ENCODE peak calls at places on chromosome X, in eight cellular contexts. One of them, this sample, is unnamed. For H3K9me3 and H3K4me1, the result is how much of the 10 kb centered on the place peaks cover.

GRCh38 chrX:104659037-104659744 is 93.2 kb downstream of the IL1RAPL2 start:
- DNase-seq in GM23248: no peak
- DNase-seq in aorta: no peak
- DNase-seq in sigmoid colon: no peak
- DNase-seq in lower lobe of right lung: no peak
- DNase-seq in transverse colon: no peak
- DNase-seq in tibial artery: no peak
- DNase-seq in esophagus squamous epithelium: no peak
- DNase-seq in this sample: no peak

GRCh38 chrX:113522814-113523213 is 682.2 kb upstream of the AMOT start:
- DNase-seq in GM23248: no peak
- DNase-seq in aorta: no peak
- DNase-seq in sigmoid colon: no peak
- DNase-seq in lower lobe of right lung: no peak
- DNase-seq in transverse colon: no peak
- DNase-seq in tibial artery: no peak
- DNase-seq in esophagus squamous epithelium: no peak
- DNase-seq in this sample: no peak

GRCh38 chrX:82765806-82766205 is 742.3 kb upstream of the POU3F4 start:
- DNase-seq in GM23248: no peak
- DNase-seq in aorta: no peak
- DNase-seq in sigmoid colon: no peak
- DNase-seq in lower lobe of right lung: no peak
- DNase-seq in transverse colon: no peak
- DNase-seq in tibial artery: no peak
- DNase-seq in esophagus squamous epithelium: no peak
- DNase-seq in this sample: no peak

GRCh38 chrX:84187501-84188319 is at the start of gene RPS6KA6:
- DNase-seq in GM23248: peak
- DNase-seq in aorta: peak
- DNase-seq in sigmoid colon: peak
- DNase-seq in lower lobe of right lung: peak
- DNase-seq in transverse colon: peak
- DNase-seq in tibial artery: peak
- DNase-seq in esophagus squamous epithelium: no peak
- DNase-seq in this sample: peak

GRCh38 chrX:148382983-148383382 is 117.4 kb upstream of the AFF2 start:
- DNase-seq in GM23248: no peak
- DNase-seq in aorta: no peak
- DNase-seq in sigmoid colon: no peak
- DNase-seq in lower lobe of right lung: no peak
- DNase-seq in transverse colon: no peak
- DNase-seq in tibial artery: no peak
- DNase-seq in esophagus squamous epithelium: no peak
- DNase-seq in this sample: no peak

GRCh38 chrX:31931225-31931624 is 859.4 kb upstream of the FTHL17 start:
- DNase-seq in GM23248: peak
- DNase-seq in aorta: no peak
- DNase-seq in sigmoid colon: no peak
- DNase-seq in lower lobe of right lung: no peak
- DNase-seq in transverse colon: no peak
- DNase-seq in tibial artery: no peak
- DNase-seq in esophagus squamous epithelium: no peak
- DNase-seq in this sample: no peak

GRCh38 chrX:135416546-135416945 is 5.2 kb upstream of the SMIM10L2A start:
- DNase-seq in GM23248: no peak
- DNase-seq in aorta: no peak
- DNase-seq in sigmoid colon: no peak
- DNase-seq in lower lobe of right lung: no peak
- DNase-seq in transverse colon: no peak
- DNase-seq in tibial artery: no peak
- DNase-seq in esophagus squamous epithelium: no peak
- DNase-seq in this sample: no peak

GRCh38 chrX:43557792-43558191 is 98.3 kb upstream of the MAOA start:
- DNase-seq in GM23248: peak
- DNase-seq in aorta: no peak
- DNase-seq in sigmoid colon: peak
- DNase-seq in lower lobe of right lung: peak
- DNase-seq in transverse colon: peak
- DNase-seq in tibial artery: no peak
- DNase-seq in esophagus squamous epithelium: no peak
- DNase-seq in this sample: peak

GRCh38 chrX:7706032-7706431 is 136.9 kb upstream of the VCX start:
- DNase-seq in GM23248: peak
- DNase-seq in aorta: no peak
- DNase-seq in sigmoid colon: no peak
- DNase-seq in lower lobe of right lung: no peak
- DNase-seq in transverse colon: no peak
- DNase-seq in tibial artery: no peak
- DNase-seq in esophagus squamous epithelium: no peak
- DNase-seq in this sample: no peak

GRCh38 chrX:108224218-108224617 is 132.6 kb downstream of the ATG4A start:
- DNase-seq in GM23248: no peak
- DNase-seq in aorta: no peak
- DNase-seq in sigmoid colon: no peak
- DNase-seq in lower lobe of right lung: no peak
- DNase-seq in transverse colon: no peak
- DNase-seq in tibial artery: no peak
- DNase-seq in esophagus squamous epithelium: no peak
- DNase-seq in this sample: no peak

GRCh38 chrX:11611161-11611560 is 54.6 kb downstream of the ARHGAP6 start:
- DNase-seq in GM23248: no peak
- DNase-seq in aorta: no peak
- DNase-seq in sigmoid colon: no peak
- DNase-seq in lower lobe of right lung: no peak
- DNase-seq in transverse colon: no peak
- DNase-seq in tibial artery: no peak
- DNase-seq in esophagus squamous epithelium: no peak
- DNase-seq in this sample: no peak

GRCh38 chrX:130245441-130245840 is 23.3 kb downstream of the ZNF280C start:
- DNase-seq in GM23248: peak
- DNase-seq in aorta: no peak
- DNase-seq in sigmoid colon: no peak
- DNase-seq in lower lobe of right lung: no peak
- DNase-seq in transverse colon: no peak
- DNase-seq in tibial artery: no peak
- DNase-seq in esophagus squamous epithelium: no peak
- DNase-seq in this sample: no peak

GRCh38 chrX:47644557-47645091 is 5.7 kb downstream of the ELK1 start:
- DNase-seq in GM23248: peak
- DNase-seq in aorta: no peak
- DNase-seq in sigmoid colon: no peak
- DNase-seq in lower lobe of right lung: no peak
- DNase-seq in transverse colon: no peak
- DNase-seq in tibial artery: no peak
- DNase-seq in esophagus squamous epithelium: no peak
- DNase-seq in this sample: no peak

GRCh38 chrX:40157228-40158035 is 59.7 kb upstream of the BCOR start:
- DNase-seq in GM23248: no peak
- DNase-seq in aorta: no peak
- DNase-seq in sigmoid colon: no peak
- DNase-seq in lower lobe of right lung: no peak
- DNase-seq in transverse colon: no peak
- DNase-seq in tibial artery: no peak
- DNase-seq in esophagus squamous epithelium: no peak
- DNase-seq in this sample: no peak
- H3K4me3 ChIP-seq in GM23248: peak
- H3K4me3 ChIP-seq in aorta: peak
- H3K4me3 ChIP-seq in sigmoid colon: peak
- H3K4me3 ChIP-seq in lower lobe of right lung: peak
- H3K4me3 ChIP-seq in transverse colon: peak
- H3K4me3 ChIP-seq in tibial artery: peak
- H3K4me3 ChIP-seq in esophagus squamous epithelium: peak
- H3K4me3 ChIP-seq in this sample: peak

DNA sequence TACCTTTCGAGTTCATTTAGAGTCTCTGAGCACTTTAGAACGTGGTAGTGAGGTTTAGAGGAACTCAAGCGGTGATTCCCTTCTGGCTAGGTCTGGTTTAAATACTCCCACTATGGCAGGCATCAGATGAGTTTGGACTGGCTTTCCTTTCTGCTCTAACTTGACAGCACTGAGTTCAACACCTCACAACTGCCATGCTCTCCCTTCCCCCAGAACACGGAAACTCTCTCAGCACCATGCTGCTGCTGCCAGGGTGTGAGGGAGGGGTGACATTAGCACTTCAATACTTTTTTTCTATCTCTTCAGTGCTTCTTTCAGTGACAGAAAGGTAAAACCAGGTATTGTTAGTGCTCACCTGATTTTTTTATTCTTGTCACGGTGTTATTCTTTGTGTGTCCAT is 234.5 kb upstream of the AGTR2 start:
- DNase-seq in GM23248: no peak
- DNase-seq in aorta: no peak
- DNase-seq in sigmoid colon: no peak
- DNase-seq in lower lobe of right lung: no peak
- DNase-seq in transverse colon: no peak
- DNase-seq in tibial artery: no peak
- DNase-seq in esophagus squamous epithelium: no peak
- DNase-seq in this sample: no peak
- H3K9me3 ChIP-seq in GM23248: under half
- H3K9me3 ChIP-seq in aorta: under half
- H3K9me3 ChIP-seq in sigmoid colon: under half
- H3K9me3 ChIP-seq in lower lobe of right lung: under half
- H3K9me3 ChIP-seq in transverse colon: under half
- H3K9me3 ChIP-seq in tibial artery: under half
- H3K9me3 ChIP-seq in esophagus squamous epithelium: under half
- H3K9me3 ChIP-seq in this sample: under half

GRCh38 chrX:65679071-65679540 is 11.7 kb downstream of the MSN start:
- DNase-seq in GM23248: peak
- DNase-seq in aorta: no peak
- DNase-seq in sigmoid colon: no peak
- DNase-seq in lower lobe of right lung: no peak
- DNase-seq in transverse colon: no peak
- DNase-seq in tibial artery: no peak
- DNase-seq in esophagus squamous epithelium: no peak
- DNase-seq in this sample: no peak
- H3K4me1 ChIP-seq in GM23248: half or more
- H3K4me1 ChIP-seq in aorta: under half
- H3K4me1 ChIP-seq in sigmoid colon: under half
- H3K4me1 ChIP-seq in lower lobe of right lung: half or more
- H3K4me1 ChIP-seq in transverse colon: under half
- H3K4me1 ChIP-seq in tibial artery: under half
- H3K4me1 ChIP-seq in esophagus squamous epithelium: under half
- H3K4me1 ChIP-seq in this sample: under half

GRCh38 chrX:103063918-103064434 is at the start of gene BEX1:
- DNase-seq in GM23248: peak
- DNase-seq in aorta: peak
- DNase-seq in sigmoid colon: peak
- DNase-seq in lower lobe of right lung: peak
- DNase-seq in transverse colon: peak
- DNase-seq in tibial artery: no peak
- DNase-seq in esophagus squamous epithelium: no peak
- DNase-seq in this sample: no peak
- H3K4me3 ChIP-seq in GM23248: peak
- H3K4me3 ChIP-seq in aorta: no peak
- H3K4me3 ChIP-seq in sigmoid colon: peak
- H3K4me3 ChIP-seq in lower lobe of right lung: peak
- H3K4me3 ChIP-seq in transverse colon: peak
- H3K4me3 ChIP-seq in tibial artery: peak
- H3K4me3 ChIP-seq in esophagus squamous epithelium: peak
- H3K4me3 ChIP-seq in this sample: peak

GRCh38 chrX:683572-683971 is 53.0 kb downstream of the SHOX start:
- DNase-seq in GM23248: no peak
- DNase-seq in aorta: no peak
- DNase-seq in sigmoid colon: no peak
- DNase-seq in lower lobe of right lung: no peak
- DNase-seq in transverse colon: no peak
- DNase-seq in tibial artery: no peak
- DNase-seq in esophagus squamous epithelium: no peak
- DNase-seq in this sample: no peak
- H3K9me3 ChIP-seq in GM23248: under half
- H3K9me3 ChIP-seq in aorta: under half
- H3K9me3 ChIP-seq in sigmoid colon: under half
- H3K9me3 ChIP-seq in lower lobe of right lung: under half
- H3K9me3 ChIP-seq in transverse colon: under half
- H3K9me3 ChIP-seq in tibial artery: under half
- H3K9me3 ChIP-seq in esophagus squamous epithelium: under half
- H3K9me3 ChIP-seq in this sample: under half

GRCh38 chrX:132481449-132481848 is 7.4 kb downstream of the MBNL3 start:
- DNase-seq in GM23248: no peak
- DNase-seq in aorta: no peak
- DNase-seq in sigmoid colon: no peak
- DNase-seq in lower lobe of right lung: no peak
- DNase-seq in transverse colon: no peak
- DNase-seq in tibial artery: no peak
- DNase-seq in esophagus squamous epithelium: no peak
- DNase-seq in this sample: no peak
- H3K4me1 ChIP-seq in GM23248: under half
- H3K4me1 ChIP-seq in aorta: under half
- H3K4me1 ChIP-seq in sigmoid colon: under half
- H3K4me1 ChIP-seq in lower lobe of right lung: under half
- H3K4me1 ChIP-seq in transverse colon: under half
- H3K4me1 ChIP-seq in tibial artery: under half
- H3K4me1 ChIP-seq in esophagus squamous epithelium: under half
- H3K4me1 ChIP-seq in this sample: under half

DNA sequence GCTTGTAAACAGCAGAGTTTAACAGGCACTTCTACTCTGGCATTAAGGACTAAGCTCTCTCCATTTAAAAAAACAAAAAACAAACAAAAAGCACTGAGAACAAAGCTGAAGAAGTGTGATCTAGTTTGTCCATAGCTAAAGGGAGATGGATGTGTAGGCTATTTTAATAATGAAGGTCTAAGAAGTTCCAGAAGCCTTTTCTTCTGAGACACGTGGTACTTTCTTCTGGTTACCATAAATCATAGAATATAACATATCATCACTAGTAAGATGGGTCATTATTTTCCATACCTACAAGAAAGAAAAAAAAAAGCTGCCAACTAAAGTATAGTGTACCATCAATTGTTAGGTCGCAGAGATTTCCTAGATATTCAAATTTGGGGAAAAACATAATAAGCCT is 722 bp upstream of the NBDY start:
- DNase-seq in GM23248: peak
- DNase-seq in aorta: no peak
- DNase-seq in sigmoid colon: no peak
- DNase-seq in lower lobe of right lung: no peak
- DNase-seq in transverse colon: no peak
- DNase-seq in tibial artery: no peak
- DNase-seq in esophagus squamous epithelium: no peak
- DNase-seq in this sample: no peak
- H3K4me3 ChIP-seq in GM23248: peak
- H3K4me3 ChIP-seq in aorta: no peak
- H3K4me3 ChIP-seq in sigmoid colon: peak
- H3K4me3 ChIP-seq in lower lobe of right lung: peak
- H3K4me3 ChIP-seq in transverse colon: no peak
- H3K4me3 ChIP-seq in tibial artery: peak
- H3K4me3 ChIP-seq in esophagus squamous epithelium: peak
- H3K4me3 ChIP-seq in this sample: no peak

GRCh38 chrX:146208821-146209220 is 391.2 kb downstream of the SLITRK2 start:
- DNase-seq in GM23248: no peak
- DNase-seq in aorta: no peak
- DNase-seq in sigmoid colon: no peak
- DNase-seq in lower lobe of right lung: no peak
- DNase-seq in transverse colon: no peak
- DNase-seq in tibial artery: no peak
- DNase-seq in esophagus squamous epithelium: no peak
- DNase-seq in this sample: no peak
- H3K9me3 ChIP-seq in GM23248: under half
- H3K9me3 ChIP-seq in aorta: under half
- H3K9me3 ChIP-seq in sigmoid colon: under half
- H3K9me3 ChIP-seq in lower lobe of right lung: under half
- H3K9me3 ChIP-seq in transverse colon: under half
- H3K9me3 ChIP-seq in tibial artery: under half
- H3K9me3 ChIP-seq in esophagus squamous epithelium: under half
- H3K9me3 ChIP-seq in this sample: under half